ENCODE peak calls at places on chromosomes 16 and 17, in nine cellular contexts. W is adrenal gland; N is spleen; H is endothelial cell of umbilical vein; Q is colonic mucosa; M is OCI-LY7; T is mammary epithelial cell; S is CD8-positive, alpha-beta memory T cell; F is tibial nerve. B is an unnamed sample.

GRCh38 chr17:34386925-34387550 is 24.0 kb upstream of the CCL1 start:
- DNase-seq in W (no peak), F (no peak), H (peak; percentile 53), S (no peak), M (peak; percentile 57), T (no peak), N (peak; percentile 47), Q (no peak), B (no peak)

GRCh38 chr17:37147301-37147812 is 198.6 kb downstream of the AATF start:
- DNase-seq in N (no peak), T (peak; percentile 50), F (no peak), W (no peak), M (peak; percentile 69), Q (no peak), S (no peak), H (peak; percentile 81), B (no peak)

GRCh38 chr16:79628501-79628975 is 28.0 kb upstream of the MAF start:
- DNase-seq in T (peak; percentile 97), F (no peak), S (no peak), Q (no peak), H (no peak), N (no peak), W (no peak), M (no peak), B (peak; percentile 1)

GRCh38 chr16:85663891-85664321 is 24.8 kb downstream of the GINS2 start:
- DNase-seq in S (no peak), W (peak; percentile 72), N (peak; percentile 66), M (no peak), H (no peak), T (no peak), F (no peak), Q (no peak), B (no peak)

GRCh38 chr16:15746332-15746731 is 96.3 kb downstream of the NDE1 start:
- DNase-seq in N (no peak), T (no peak), H (no peak), F (no peak), Q (no peak), S (no peak), M (no peak), W (no peak), B (no peak)

GRCh38 chr17:10513284-10514067 is 4.9 kb downstream of the MYH1 start:
- DNase-seq in H (no peak), T (no peak), F (no peak), N (no peak), Q (no peak), S (no peak), M (no peak), W (no peak), B (no peak)

GRCh38 chr16:51151951-51152663 is 1.0 kb upstream of the SALL1 start:
- DNase-seq in Q (peak; percentile 36), W (no peak), S (no peak), H (no peak), M (no peak), N (no peak), T (no peak), F (no peak), B (no peak)

GRCh38 chr16:80144191-80144590 is 396.6 kb upstream of the DYNLRB2 start:
- DNase-seq in W (no peak), F (no peak), S (no peak), M (no peak), Q (no peak), T (peak; percentile 39), H (no peak), N (no peak), B (no peak)

GRCh38 chr16:35733278-35733965 is 2274.0 kb downstream of the TP53TG3F start:
- DNase-seq in S (no peak), H (no peak), T (no peak), Q (no peak), M (no peak), N (no peak), F (no peak), W (no peak), B (no peak)

GRCh38 chr16:84758627-84759026 is 58.8 kb downstream of the USP10 start:
- DNase-seq in T (no peak), M (no peak), W (no peak), N (no peak), S (no peak), H (no peak), F (no peak), Q (no peak), B (no peak)

GRCh38 chr17:27975146-27976011 is 67.1 kb upstream of the NLK start:
- DNase-seq in H (peak; percentile 10), M (no peak), S (no peak), T (peak; percentile 52), N (no peak), F (no peak), W (peak; percentile 27), Q (no peak), B (no peak)

GRCh38 chr17:62780951-62781350 is 27.2 kb downstream of the MARCHF10 start:
- DNase-seq in T (no peak), H (no peak), M (no peak), Q (no peak), N (no peak), W (no peak), S (no peak), F (no peak), B (no peak)

GRCh38 chr17:37791434-37791833 is 46.6 kb upstream of the HNF1B start:
- DNase-seq in W (no peak), M (peak; percentile 62), H (peak; percentile 7), F (no peak), T (peak; percentile 4), S (peak; percentile 24), N (no peak), Q (peak; percentile 73), B (peak; percentile 28)

GRCh38 chr17:41518789-41519449 is at the start of gene KRT15:
- DNase-seq in S (no peak), W (no peak), T (peak; percentile 94), M (no peak), Q (no peak), H (no peak), F (no peak), N (no peak), B (no peak)

GRCh38 chr17:3527896-3528603 is 29.6 kb downstream of the TRPV3 start:
- DNase-seq in N (peak; percentile 41), T (no peak), Q (no peak), F (no peak), H (no peak), W (no peak), M (no peak), S (no peak), B (no peak)

GRCh38 chr17:62649570-62649969 is 22.1 kb downstream of the MRC2 start:
- DNase-seq in N (no peak), M (no peak), H (no peak), S (no peak), F (no peak), T (no peak), W (no peak), Q (no peak), B (no peak)

DNA sequence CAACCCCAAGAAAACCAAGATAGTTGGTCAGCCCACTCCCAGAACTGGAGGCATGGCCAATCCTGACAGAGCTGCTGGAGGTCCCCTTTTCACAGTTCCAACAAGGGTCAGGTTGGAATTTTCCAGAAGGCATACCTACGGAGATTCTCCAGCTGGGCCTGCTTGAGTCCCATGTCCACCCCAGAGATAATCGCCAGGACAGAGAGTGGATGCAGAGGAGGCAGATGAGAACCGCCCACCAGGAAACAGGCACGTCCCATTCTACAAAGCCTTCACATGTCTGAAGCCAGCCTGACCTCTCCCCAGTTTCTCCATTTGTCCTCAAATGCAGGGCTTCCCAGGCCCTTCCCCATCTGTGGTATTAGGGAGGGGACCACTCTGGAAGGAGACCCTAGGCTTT is 47.4 kb upstream of the SMURF2 start:
- DNase-seq in F (no peak), H (no peak), Q (no peak), W (no peak), M (no peak), T (no peak), N (no peak), S (no peak), B (no peak)
- H3K27ac ChIP-seq in F (no peak overlapping the region), H (peak overlapping the region; percentile 99), Q (peak overlapping the region; percentile 49), W (no peak overlapping the region), M (no peak overlapping the region), T (no peak overlapping the region), N (no peak overlapping the region), S (peak overlapping the region; percentile 41), B (no peak overlapping the region)

DNA sequence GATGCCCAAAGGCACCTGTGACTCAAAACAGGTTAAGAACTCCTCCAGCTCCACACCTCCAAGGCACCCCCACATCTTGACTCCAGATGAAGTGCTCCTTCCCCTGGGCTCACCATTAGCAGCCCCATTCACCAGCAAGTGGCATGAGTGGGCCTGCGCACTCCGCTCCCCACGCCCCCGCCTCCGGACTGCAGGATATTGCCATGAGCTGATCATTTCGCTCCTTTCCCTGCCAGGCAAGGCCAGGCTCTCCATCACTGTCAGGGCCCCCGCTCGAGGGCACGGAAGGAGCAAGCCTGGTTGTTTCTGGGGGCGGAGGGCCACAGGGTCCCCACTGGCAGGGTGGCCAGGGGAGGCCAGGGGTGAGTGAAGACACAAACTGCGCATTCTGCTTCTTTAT is 69.9 kb downstream of the ZNF423 start:
- DNase-seq in S (no peak), H (no peak), F (no peak), Q (no peak), M (no peak), N (no peak), T (no peak), W (no peak), B (no peak)
- H3K4me3 ChIP-seq in S (no peak overlapping the region), H (no peak overlapping the region), F (no peak overlapping the region), Q (no peak overlapping the region), M (no peak overlapping the region), N (no peak overlapping the region), T (no peak overlapping the region), W (no peak overlapping the region), B (no peak overlapping the region)

GRCh38 chr16:57140866-57141668 is 44.8 kb downstream of the PSME3IP1 start:
- DNase-seq in W (no peak), T (no peak), N (no peak), Q (no peak), M (no peak), S (no peak), H (no peak), F (no peak), B (no peak)

GRCh38 chr16:57145046-57145963 is 40.5 kb downstream of the PSME3IP1 start:
- DNase-seq in M (no peak), H (peak; percentile 74), N (peak; percentile 70), F (no peak), Q (no peak), T (no peak), S (no peak), W (no peak), B (no peak)

GRCh38 chr16:57141822-57142631 is 43.8 kb downstream of the PSME3IP1 start:
- DNase-seq in S (no peak), M (peak; percentile 84), F (no peak), H (no peak), T (no peak), Q (no peak), N (no peak), W (no peak), B (peak; percentile 58)

GRCh38 chr16:57144027-57144426 is 41.8 kb downstream of the PSME3IP1 start:
- DNase-seq in W (no peak), S (no peak), Q (no peak), M (no peak), N (no peak), H (no peak), F (no peak), T (no peak), B (no peak)

GRCh38 chr16:57143125-57143965 is 42.5 kb downstream of the PSME3IP1 start:
- DNase-seq in H (no peak), Q (no peak), W (no peak), S (no peak), M (no peak), F (peak; percentile 36), N (no peak), T (no peak), B (no peak)
- H3K27ac ChIP-seq in H (no peak overlapping the region), Q (no peak overlapping the region), W (no peak overlapping the region), S (no peak overlapping the region), M (no peak overlapping the region), F (peak overlapping the region; percentile 54), N (no peak overlapping the region), T (no peak overlapping the region), B (peak overlapping the region; percentile 19)

GRCh38 chr17:72117470-72117747 is 3.4 kb upstream of the SOX9 start:
- DNase-seq in S (no peak), H (no peak), F (no peak), T (no peak), N (no peak), W (no peak), Q (no peak), M (no peak), B (no peak)
- H3K4me3 ChIP-seq in S (no peak overlapping the region), H (no peak overlapping the region), F (peak overlapping the region; percentile 1), T (peak overlapping the region; percentile 50), N (no peak overlapping the region), W (peak overlapping the region; percentile 43), Q (peak overlapping the region; percentile 23), M (no peak overlapping the region), B (no peak overlapping the region)